ENCODE peak calls at places on chromosomes 7 and 10, in five cellular contexts. D, G, A, P and I are unnamed samples.

GRCh38 chr10:17233534-17233933 is 5.5 kb downstream of the VIM start:
- DNase-seq in P (no peak), D (no peak), G (no peak), A (no peak), I (no peak)

GRCh38 chr7:76262683-76263402 is 39.6 kb upstream of the HSPB1 start:
- DNase-seq in P (peak), G (peak), D (peak), A (peak), I (peak)

GRCh38 chr7:143850682-143851081 is 51.3 kb downstream of the TCAF1 start:
- DNase-seq in D (no peak), A (no peak), G (no peak), P (no peak), I (no peak)

GRCh38 chr10:101778781-101779543 is 3.0 kb upstream of the FGF8 start:
- DNase-seq in D (peak), G (peak), A (peak), P (peak), I (peak)

GRCh38 chr10:69088471-69088769 is 517 bp downstream of the SRGN start:
- DNase-seq in P (no peak), G (peak), A (no peak), D (no peak), I (no peak)

GRCh38 chr10:29438271-29438670 is 149.4 kb downstream of the LYZL1 start:
- DNase-seq in A (no peak), D (no peak), G (no peak), P (no peak), I (no peak)

GRCh38 chr10:17993361-17993760 is 41.6 kb downstream of the SLC39A12 start:
- DNase-seq in D (no peak), A (no peak), P (no peak), G (no peak), I (no peak)

GRCh38 chr7:151167197-151167911 is at the start of gene GBX1:
- DNase-seq in G (no peak), A (no peak), P (peak), D (peak), I (no peak)

GRCh38 chr7:22295402-22296264 is 61.3 kb downstream of the RAPGEF5 start:
- DNase-seq in G (no peak), D (no peak), P (no peak), A (no peak), I (no peak)
- TF ChIP-seq CTCF in G (no peak), D (no peak), P (no peak), A (peak), I (no peak)

GRCh38 chr10:25555865-25556264 is 378.2 kb upstream of the MYO3A start:
- DNase-seq in G (no peak), P (no peak), D (no peak), A (no peak), I (no peak)
- TF ChIP-seq CTCF in G (no peak), P (peak), D (no peak), A (no peak), I (no peak)

GRCh38 chr7:116595063-116595462 is 70.2 kb downstream of the CAV1 start:
- DNase-seq in P (no peak), A (no peak), D (no peak), G (no peak), I (no peak)

GRCh38 chr7:116601426-116601825 is 70.6 kb upstream of the MET start:
- DNase-seq in G (peak), D (no peak), P (no peak), A (no peak), I (no peak)

GRCh38 chr7:116598846-116599245 is 73.2 kb upstream of the MET start:
- DNase-seq in G (no peak), A (no peak), D (no peak), P (no peak), I (no peak)

GRCh38 chr7:116597384-116597783 is 72.5 kb downstream of the CAV1 start:
- DNase-seq in D (no peak), A (no peak), P (no peak), G (no peak), I (no peak)

DNA sequence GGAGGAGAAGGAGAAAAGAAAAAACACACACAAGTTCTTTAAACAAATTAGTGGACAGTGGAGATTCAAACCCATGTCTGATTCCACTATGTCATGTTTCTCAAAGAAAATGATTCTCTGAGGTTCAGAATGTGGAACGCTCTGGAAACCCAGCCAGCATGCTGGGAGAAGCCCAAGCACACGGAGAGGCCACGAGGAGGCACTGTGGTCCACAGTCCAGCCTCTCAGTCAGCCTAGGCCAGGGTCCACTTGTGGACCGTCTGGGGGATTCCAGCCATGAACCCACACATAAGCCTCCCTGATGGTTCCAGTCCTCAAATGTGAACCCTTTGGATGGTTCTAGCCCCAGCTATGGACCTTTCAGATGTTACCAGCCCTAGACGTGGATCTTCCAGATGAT is 73.4 kb downstream of the CAV1 start:
- DNase-seq in P (no peak), D (peak), A (peak), G (peak), I (no peak)
- TF ChIP-seq CTCF in P (peak), D (peak), A (peak), G (peak), I (peak)

GRCh38 chr7:156816943-156817572 is 75.9 kb downstream of the LMBR1 start:
- DNase-seq in A (no peak), G (peak), D (no peak), P (peak), I (peak)
- TF ChIP-seq CTCF in A (peak), G (peak), D (no peak), P (peak), I (peak)

GRCh38 chr10:23325132-23325531 is 19.5 kb downstream of the C10orf67 start:
- DNase-seq in P (no peak), G (no peak), A (no peak), D (no peak), I (no peak)
- TF ChIP-seq CTCF in P (peak), G (peak), A (no peak), D (no peak), I (peak)

GRCh38 chr10:72044417-72045041 is 43.8 kb downstream of the SPOCK2 start:
- DNase-seq in G (no peak), D (no peak), A (peak), P (no peak), I (no peak)
- TF ChIP-seq CTCF in G (no peak), D (no peak), A (peak), P (peak), I (no peak)

GRCh38 chr7:6106140-6106904 is 75.1 kb downstream of the ANKRD61 start:
- DNase-seq in G (peak), D (no peak), A (no peak), P (no peak), I (peak)
- TF ChIP-seq CTCF in G (peak), D (no peak), A (peak), P (peak), I (no peak)

GRCh38 chr10:49044293-49045217 is 70.8 kb downstream of the VSTM4 start:
- DNase-seq in D (no peak), P (no peak), G (no peak), A (no peak), I (no peak)
- TF ChIP-seq CTCF in D (no peak), P (no peak), G (no peak), A (no peak), I (no peak)

GRCh38 chr10:58351616-58352578 is 17.1 kb downstream of the UBE2D1 start:
- DNase-seq in G (no peak), P (no peak), D (no peak), A (no peak), I (no peak)
- TF ChIP-seq CTCF in G (no peak), P (no peak), D (no peak), A (no peak), I (no peak)

GRCh38 chr10:104638861-104639594 is 2.1 kb upstream of the SORCS3 start:
- DNase-seq in A (peak), G (no peak), D (peak), P (peak), I (peak)
- TF ChIP-seq CTCF in A (peak), G (peak), D (peak), P (peak), I (peak)